ENCODE peak calls at places on chromosomes 4 and X, in nine cellular contexts. S is tibial artery, C is upper lobe of left lung, Q is colonic mucosa, E is thyroid gland, A is brain microvascular endothelial cell, V is upper lobe of right lung, U is lung, H is neural progenitor cell. Z is an unnamed sample.

GRCh38 chr4:10647811-10648210 is 36.8 kb downstream of the CLNK start:
- DNase-seq in Q (no peak), H (no peak), A (no peak), E (no peak), C (no peak), U (no peak), V (no peak), S (no peak), Z (no peak)

GRCh38 chrX:153469811-153470410 is 465 bp downstream of the HAUS7 start:
- DNase-seq in S (no peak), V (no peak), H (peak; percentile 66), C (peak; percentile 41), U (no peak), Q (no peak), A (no peak), E (peak; percentile 40), Z (no peak)

GRCh38 chr4:185222598-185222997 is 13.2 kb downstream of the SNX25 start:
- DNase-seq in Q (no peak), A (no peak), C (no peak), U (no peak), S (no peak), H (no peak), E (no peak), V (no peak), Z (no peak)

GRCh38 chr4:165635261-165635838 is 237.7 kb upstream of the TLL1 start:
- DNase-seq in V (no peak), C (no peak), U (no peak), Q (no peak), H (peak; percentile 8), S (no peak), A (no peak), E (no peak), Z (no peak)

GRCh38 chrX:10055430-10055829 is 88.3 kb downstream of the CLDN34 start:
- DNase-seq in C (no peak), H (no peak), E (no peak), Q (no peak), A (no peak), S (no peak), V (no peak), U (no peak), Z (no peak)

GRCh38 chr4:13461511-13461910 is 22.6 kb downstream of the RAB28 start:
- DNase-seq in U (no peak), E (no peak), S (no peak), Q (no peak), V (no peak), H (no peak), C (no peak), A (no peak), Z (no peak)

GRCh38 chrX:101287402-101287801 is 3.7 kb downstream of the TAF7L start:
- DNase-seq in C (no peak), U (no peak), V (no peak), H (peak; percentile 46), A (peak; percentile 59), Q (peak; percentile 31), S (no peak), E (no peak), Z (peak; percentile 7)

GRCh38 chr4:173008436-173008835 is 160.2 kb upstream of the GALNT7 start:
- DNase-seq in H (no peak), V (no peak), C (no peak), E (no peak), S (no peak), A (no peak), U (no peak), Q (no peak), Z (no peak)

GRCh38 chr4:11051181-11051580 is 366.6 kb upstream of the CLNK start:
- DNase-seq in V (no peak), U (no peak), Q (no peak), C (no peak), A (no peak), E (no peak), H (no peak), S (no peak), Z (no peak)

GRCh38 chr4:165330666-165331065 is 3.2 kb downstream of the MSMO1 start:
- DNase-seq in C (no peak), E (no peak), Q (no peak), S (no peak), U (no peak), A (no peak), H (no peak), V (no peak), Z (no peak)

GRCh38 chr4:147019061-147019460 is 73.4 kb upstream of the TTC29 start:
- DNase-seq in A (peak; percentile 70), V (peak; percentile 71), U (peak; percentile 62), E (peak; percentile 73), C (peak; percentile 69), S (peak; percentile 74), Q (peak; percentile 63), H (peak; percentile 65), Z (no peak)

GRCh38 chr4:81839347-81840042 is 367.8 kb upstream of the RASGEF1B start:
- DNase-seq in E (no peak), C (no peak), S (no peak), U (no peak), A (no peak), V (no peak), Q (no peak), H (no peak), Z (no peak)

GRCh38 chr4:6460876-6461275 is 11.5 kb downstream of the PPP2R2C start:
- DNase-seq in Q (no peak), V (no peak), E (no peak), A (no peak), C (no peak), H (no peak), U (no peak), S (peak; percentile 33), Z (no peak)

GRCh38 chrX:148298737-148299136 is 201.7 kb upstream of the AFF2 start:
- DNase-seq in E (no peak), A (no peak), S (no peak), C (no peak), Q (no peak), U (no peak), V (no peak), H (no peak), Z (no peak)

GRCh38 chrX:47361538-47362511 is 8.6 kb upstream of the ZNF157 start:
- DNase-seq in A (peak; percentile 96), U (peak; percentile 76), S (peak; percentile 89), H (peak; percentile 91), V (peak; percentile 74), Q (peak; percentile 49), E (peak; percentile 87), C (peak; percentile 85), Z (peak; percentile 85)

GRCh38 chrX:118975831-118976598 is 1.6 kb downstream of the LONRF3 start:
- DNase-seq in H (peak; percentile 44), E (peak; percentile 88), C (peak; percentile 84), S (peak; percentile 94), A (no peak), U (peak; percentile 82), Q (peak; percentile 65), V (peak; percentile 93), Z (no peak)

DNA sequence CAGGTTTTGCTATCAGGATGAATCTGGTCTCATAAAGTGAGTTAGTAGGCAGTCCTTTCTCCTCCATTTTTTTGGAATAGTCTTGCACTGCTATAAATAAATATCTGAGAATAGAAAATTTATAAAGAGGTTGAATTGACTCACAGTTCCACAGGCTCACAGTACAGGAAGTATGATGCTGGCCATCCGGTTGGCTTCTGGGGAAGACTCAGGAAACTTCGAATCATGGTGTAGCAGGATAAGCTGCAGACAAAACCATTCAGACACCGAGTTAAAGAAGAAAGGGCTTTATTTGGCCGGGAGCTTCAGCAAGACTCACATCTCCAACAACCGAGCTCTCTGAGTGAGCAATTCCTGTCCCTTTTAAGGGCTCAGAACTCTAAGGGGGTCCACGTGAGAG is 348.2 kb downstream of the KCTD8 start:
- DNase-seq in U (no peak), E (no peak), C (no peak), Q (no peak), S (no peak), A (no peak), V (no peak), H (no peak), Z (no peak)
- H3K4me3 ChIP-seq in U (no peak overlapping the region), E (no peak overlapping the region), C (no peak overlapping the region), Q (no peak overlapping the region), S (no peak overlapping the region), A (no peak overlapping the region), V (no peak overlapping the region), H (no peak overlapping the region), Z (no peak overlapping the region)

GRCh38 chr4:8069102-8069752 is 89.4 kb downstream of the ABLIM2 start:
- DNase-seq in C (no peak), Q (no peak), E (no peak), S (no peak), A (no peak), H (no peak), V (no peak), U (no peak), Z (no peak)
- H3K27me3 ChIP-seq in C (no peaks in the 10 kb centered on the region), Q (no peaks in the 10 kb centered on the region), E (no peaks in the 10 kb centered on the region), S (no peaks in the 10 kb centered on the region), A (peaks cover 4% of the 10 kb centered on the region), H (no peaks in the 10 kb centered on the region), V (no peaks in the 10 kb centered on the region), U (no peaks in the 10 kb centered on the region), Z (peaks cover 14% of the 10 kb centered on the region)

GRCh38 chr4:162939086-162939485 is 227.6 kb downstream of the NAF1 start:
- DNase-seq in U (no peak), H (no peak), E (no peak), V (no peak), A (no peak), S (no peak), C (no peak), Q (no peak), Z (no peak)

GRCh38 chr4:162943263-162943662 is 223.4 kb downstream of the NAF1 start:
- DNase-seq in E (no peak), S (no peak), A (no peak), C (no peak), H (no peak), Q (no peak), V (no peak), U (no peak), Z (no peak)
- TF ChIP-seq CTCF in E (no peak), S (no peak), A (no peak), C (no peak), H (peak; percentile 33), Q (no peak), V (no peak), U (no peak), Z (no peak)

DNA sequence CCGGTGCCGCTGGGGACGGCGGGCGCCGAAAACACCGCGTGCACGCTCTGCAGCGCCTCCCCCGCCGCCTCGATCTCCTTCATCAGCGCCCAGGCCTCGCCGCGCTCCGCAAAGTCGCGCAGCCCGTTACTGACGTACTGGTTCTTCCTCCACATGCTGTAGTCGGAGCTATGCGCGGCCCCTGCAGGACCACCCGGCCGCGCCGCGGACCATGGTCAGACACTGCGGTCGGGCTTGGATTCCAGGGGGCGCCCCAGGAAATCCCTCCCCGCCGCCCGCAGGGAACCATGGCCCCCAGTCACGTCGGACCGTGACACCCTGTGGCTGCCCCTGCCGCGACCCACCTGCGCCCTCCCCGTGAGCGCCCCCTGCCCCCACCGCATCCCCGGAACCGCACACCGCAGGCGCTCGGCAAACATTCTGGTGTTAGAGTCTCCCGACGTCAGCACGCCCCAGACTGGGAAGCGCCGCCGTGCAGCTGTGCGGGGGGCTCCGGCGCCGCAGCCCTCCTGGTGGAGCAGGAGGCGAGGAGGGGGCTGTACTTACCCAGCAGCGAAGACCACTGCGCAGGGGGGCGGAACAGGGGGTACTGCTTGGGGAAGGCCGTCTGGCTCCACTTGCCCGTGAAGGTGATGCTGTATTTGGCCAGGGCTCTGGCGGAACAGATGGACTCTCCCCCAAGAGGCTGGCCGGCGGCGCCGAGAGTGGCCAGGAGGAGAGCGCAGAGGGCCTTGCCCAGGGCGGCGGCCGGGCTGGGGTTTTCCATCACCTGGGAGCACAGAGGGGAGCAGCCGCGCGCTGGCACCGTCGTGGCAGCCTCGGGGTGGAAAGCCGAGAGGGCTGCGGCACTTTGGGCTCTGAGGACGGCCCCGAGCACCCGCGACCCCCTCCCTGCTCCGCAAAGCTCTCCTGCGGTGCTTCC is 816 bp downstream of the SPON2 start:
- DNase-seq in V (peak; percentile 62), E (peak; percentile 29), Q (peak; percentile 27), H (peak; percentile 70), U (no peak), C (peak; percentile 20), A (no peak), S (peak; percentile 68), Z (no peak)
- H3K4me3 ChIP-seq in V (peak overlapping the region; percentile 48), E (no peak overlapping the region), Q (peak overlapping the region; percentile 30), H (peak overlapping the region; percentile 45), U (peak overlapping the region; percentile 36), C (peak overlapping the region; percentile 28), A (peak overlapping the region; percentile 47), S (peak overlapping the region; percentile 22), Z (peak overlapping the region; percentile 37)

Z was measured in BJ.